ENCODE peak calls at places on chromosomes 12 and 14, in six cellular contexts. S is ascending aorta; J is NCI-H774; Z is stimulated activated CD4-positive, alpha-beta T cell treated with anti-CD3 and anti-CD28 coated beads, Interleukin-12 subunit alpha, Interleukin-12 subunit beta, amount 100 ng/mL, for 24 hours; L is neural crest cell; H is frontal cortex. N is an unnamed sample.

GRCh38 chr14:25121342-25122129 is 71.6 kb upstream of the STXBP6 start:
- DNase-seq in Z (no peak), J (no peak), H (no peak), L (no peak), S (no peak), N (no peak)

GRCh38 chr12:57208946-57209282 is 7.7 kb upstream of the NXPH4 start:
- DNase-seq in S (no peak), H (peak), J (no peak), Z (no peak), L (no peak), N (no peak)

GRCh38 chr14:24232645-24233537 is at the start of gene GMPR2:
- DNase-seq in J (peak), H (peak), L (no peak), Z (no peak), S (no peak), N (no peak)

GRCh38 chr14:59306775-59307174 is 118.3 kb downstream of the DAAM1 start:
- DNase-seq in Z (no peak), J (no peak), H (no peak), S (no peak), L (no peak), N (no peak)

GRCh38 chr12:106044773-106045172 is 94.0 kb downstream of the NUAK1 start:
- DNase-seq in H (no peak), L (no peak), S (no peak), J (no peak), Z (no peak), N (no peak)

GRCh38 chr14:55301722-55302121 is 30.5 kb downstream of the FBXO34 start:
- DNase-seq in S (no peak), Z (no peak), J (no peak), L (no peak), H (no peak), N (no peak)

GRCh38 chr12:90801776-90802175 is 153.2 kb downstream of the CCER1 start:
- DNase-seq in Z (no peak), S (no peak), J (no peak), H (no peak), L (no peak), N (no peak)

GRCh38 chr12:50403001-50403440 is 2.3 kb downstream of the LARP4 start:
- DNase-seq in Z (no peak), J (no peak), S (no peak), H (no peak), L (no peak), N (no peak)

N was measured in WTC11.